ENCODE peak calls at places on chromosomes 3 and 15, in ten cellular contexts. K is lower leg skin, S is HEK293T, C is hepatocyte, W is WTC11, A is dorsolateral prefrontal cortex, D is NCI-H748 treated with DMSO at 0.1 percent for 48 hours, Z is H9, B is glomerular endothelial cell, M is head of caudate nucleus. N is an unnamed sample.

GRCh38 chr15:49815506-49815905 is 194.7 kb downstream of the DTWD1 start:
- DNase-seq in Z (no peak), S (no peak), B (no peak), A (no peak), K (no peak), W (no peak), M (no peak), C (no peak), D (no peak), N (no peak)

GRCh38 chr3:15051531-15051930 is 13.6 kb downstream of the MRPS25 start:
- DNase-seq in K (no peak), M (no peak), C (peak; percentile 64), W (peak; percentile 77), A (no peak), B (no peak), S (peak; percentile 74), Z (peak; percentile 87), D (no peak), N (no peak)

GRCh38 chr3:106305882-106306445 is 437.2 kb upstream of the CBLB start:
- DNase-seq in M (no peak), C (no peak), D (no peak), B (no peak), Z (no peak), S (no peak), W (no peak), A (no peak), K (no peak), N (no peak)

GRCh38 chr3:12454808-12455121 is 29.5 kb upstream of the TSEN2 start:
- DNase-seq in K (no peak), Z (no peak), A (no peak), D (no peak), S (no peak), W (no peak), M (no peak), C (no peak), B (no peak), N (no peak)

GRCh38 chr3:159548675-159549335 is 439.8 kb upstream of the IL12A start:
- DNase-seq in M (no peak), A (no peak), S (no peak), Z (no peak), B (no peak), D (no peak), W (no peak), K (no peak), C (no peak), N (no peak)

GRCh38 chr3:186487037-186487436 is 57.1 kb downstream of the CRYGS start:
- DNase-seq in B (no peak), Z (no peak), W (no peak), D (no peak), A (no peak), K (no peak), M (no peak), S (no peak), C (no peak), N (no peak)

GRCh38 chr15:35181538-35181937 is 96.4 kb upstream of the NANOGP8 start:
- DNase-seq in Z (no peak), A (no peak), B (no peak), S (no peak), M (no peak), K (no peak), C (no peak), W (no peak), D (no peak), N (no peak)

GRCh38 chr3:72960812-72961518 is 35.6 kb upstream of the PPP4R2 start:
- DNase-seq in C (peak; percentile 86), D (peak; percentile 46), Z (no peak), W (no peak), S (no peak), A (no peak), B (no peak), K (peak; percentile 36), M (peak; percentile 14), N (no peak)